ENCODE peak calls at places on chromosomes 6 and 20, in six cellular contexts. B, A, J, N, V and D are unnamed samples.

GRCh38 chr6:34195726-34196115 is 41.0 kb upstream of the HMGA1 start:
- DNase-seq in A (no peak), J (no peak), V (no peak), N (no peak), B (no peak), D (no peak)

GRCh38 chr20:63484651-63485403 is 12.4 kb upstream of the KCNQ2 start:
- DNase-seq in A (no peak), B (no peak), J (no peak), N (no peak), V (no peak), D (no peak)

GRCh38 chr20:11084508-11084907 is 410.7 kb upstream of the JAG1 start:
- DNase-seq in N (no peak), B (no peak), J (no peak), A (no peak), V (no peak), D (no peak)

GRCh38 chr6:132513821-132514545 is 1.1 kb upstream of the STX7 start:
- DNase-seq in J (no peak), V (no peak), A (no peak), N (no peak), B (no peak), D (peak; percentile 37)

GRCh38 chr6:38262041-38262440 is 377.7 kb downstream of the BTBD9 start:
- DNase-seq in V (no peak), B (peak; percentile 11), J (peak; percentile 15), A (peak; percentile 92), N (no peak), D (peak; percentile 57)

GRCh38 chr6:119006972-119007371 is 71.5 kb downstream of the FAM184A start:
- DNase-seq in B (no peak), J (no peak), N (no peak), A (no peak), V (no peak), D (no peak)

GRCh38 chr20:48456361-48457184 is 371.2 kb downstream of the PREX1 start:
- DNase-seq in J (no peak), A (no peak), N (peak; percentile 37), V (no peak), B (no peak), D (no peak)

GRCh38 chr6:159762681-159763293 is 942 bp downstream of the ACAT2 start:
- DNase-seq in J (no peak), N (no peak), V (peak; percentile 55), A (no peak), B (no peak), D (peak; percentile 74)

GRCh38 chr20:54662064-54662463 is 186.7 kb downstream of the DOK5 start:
- DNase-seq in N (no peak), B (no peak), J (no peak), V (no peak), A (no peak), D (no peak)

GRCh38 chr20:51966296-51966971 is 164.1 kb upstream of the SALL4 start:
- DNase-seq in B (peak; percentile 71), N (no peak), V (peak; percentile 20), A (peak; percentile 63), J (peak; percentile 59), D (peak; percentile 84)

GRCh38 chr6:23963137-23963536 is 162.9 kb upstream of the NRSN1 start:
- DNase-seq in A (no peak), N (no peak), B (no peak), V (no peak), J (no peak), D (no peak)

GRCh38 chr6:42509765-42510164 is 54.1 kb upstream of the UBR2 start:
- DNase-seq in A (peak; percentile 16), B (no peak), J (no peak), N (no peak), V (no peak), D (no peak)

GRCh38 chr20:53613748-53614147 is 20.1 kb upstream of the ZNF217 start:
- DNase-seq in A (no peak), N (no peak), B (no peak), V (no peak), J (no peak), D (no peak)

GRCh38 chr6:21665436-21666199 is 72.1 kb downstream of the SOX4 start:
- DNase-seq in A (no peak), V (no peak), B (no peak), N (no peak), J (no peak), D (no peak)

GRCh38 chr6:34489229-34489805 is 23.4 kb downstream of the PACSIN1 start:
- DNase-seq in A (no peak), V (no peak), J (no peak), B (no peak), N (no peak), D (no peak)

GRCh38 chr6:57147955-57148858 is 23.9 kb upstream of the BAG2 start:
- DNase-seq in V (no peak), A (no peak), B (no peak), J (no peak), N (no peak), D (no peak)

GRCh38 chr6:37913210-37913609 is 93.7 kb downstream of the ZFAND3 start:
- DNase-seq in V (no peak), A (peak; percentile 29), B (no peak), N (no peak), J (no peak), D (no peak)

GRCh38 chr6:141482773-141483172 is 650.0 kb upstream of the GJE1 start:
- DNase-seq in J (no peak), N (no peak), A (peak; percentile 20), B (no peak), V (no peak), D (no peak)

GRCh38 chr6:116268589-116269293 is 11.0 kb downstream of the TSPYL1 start:
- DNase-seq in N (no peak), V (peak; percentile 61), J (peak; percentile 65), B (peak; percentile 44), A (peak; percentile 86), D (peak; percentile 88)

GRCh38 chr6:37083243-37084138 is 78.0 kb downstream of the FGD2 start:
- DNase-seq in N (no peak), B (no peak), V (peak; percentile 90), A (peak; percentile 69), J (no peak), D (peak; percentile 96)

GRCh38 chr6:169082817-169083540 is 170.7 kb downstream of the THBS2 start:
- DNase-seq in B (no peak), V (no peak), J (no peak), N (no peak), A (no peak), D (no peak)

GRCh38 chr6:137487181-137487910 is 6.8 kb downstream of the OLIG3 start:
- DNase-seq in B (no peak), A (no peak), N (no peak), V (no peak), J (no peak), D (no peak)
- TF ChIP-seq BHLHE40 in B (no peak), A (no peak), N (no peak), V (no peak), J (no peak), D (no peak)

GRCh38 chr6:148981515-148981914 is 234.7 kb downstream of the UST start:
- DNase-seq in B (no peak), A (no peak), V (no peak), J (no peak), N (no peak), D (no peak)
- TF ChIP-seq BHLHE40 in B (no peak), A (no peak), V (no peak), J (no peak), N (no peak), D (no peak)

DNA sequence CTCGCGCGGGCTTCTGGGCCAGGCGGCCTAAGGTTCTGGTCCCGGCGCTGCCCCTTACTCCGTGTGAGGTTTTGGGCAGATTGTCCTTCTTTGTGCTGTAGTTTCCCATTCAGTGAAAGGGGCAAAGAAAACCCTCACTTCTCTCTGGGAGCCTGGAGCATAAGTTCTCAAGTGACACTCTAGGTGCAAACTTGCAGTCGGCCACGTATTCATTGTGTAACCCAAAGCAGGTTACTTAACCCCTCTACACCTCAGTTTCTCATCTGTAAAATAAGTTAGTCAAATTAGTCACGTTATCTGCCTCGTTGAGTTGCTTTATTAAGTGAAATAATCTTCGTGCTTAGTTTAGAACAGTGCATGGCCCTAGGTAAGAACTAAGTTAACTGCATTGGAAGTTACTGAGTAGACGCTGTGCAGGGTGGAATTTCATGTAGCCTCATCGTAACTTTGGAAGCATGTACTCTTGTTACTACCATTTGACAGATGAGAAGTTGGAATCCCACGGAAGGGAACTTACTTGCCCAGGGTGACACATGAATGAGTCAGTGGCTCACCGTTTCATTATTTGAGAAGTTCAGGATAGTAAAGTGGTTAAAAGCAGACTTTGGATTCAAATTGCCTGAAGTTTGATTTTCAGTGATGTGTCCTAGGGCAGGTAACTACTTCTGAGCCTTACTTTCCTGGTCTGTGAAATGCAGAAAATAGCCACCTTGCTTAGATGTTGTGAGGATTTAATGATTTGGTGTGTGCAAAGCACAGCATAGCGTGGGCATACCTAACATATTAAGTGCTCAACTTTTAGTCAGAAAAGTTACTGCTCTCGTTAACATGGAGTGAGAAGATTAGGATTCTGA is 550 bp upstream of the MROH8 start:
- DNase-seq in V (no peak), A (peak; percentile 85), J (no peak), B (no peak), N (no peak), D (peak; percentile 59)
- TF ChIP-seq BHLHE40 in V (no peak), A (no peak), J (no peak), B (no peak), N (no peak), D (no peak)

DNA sequence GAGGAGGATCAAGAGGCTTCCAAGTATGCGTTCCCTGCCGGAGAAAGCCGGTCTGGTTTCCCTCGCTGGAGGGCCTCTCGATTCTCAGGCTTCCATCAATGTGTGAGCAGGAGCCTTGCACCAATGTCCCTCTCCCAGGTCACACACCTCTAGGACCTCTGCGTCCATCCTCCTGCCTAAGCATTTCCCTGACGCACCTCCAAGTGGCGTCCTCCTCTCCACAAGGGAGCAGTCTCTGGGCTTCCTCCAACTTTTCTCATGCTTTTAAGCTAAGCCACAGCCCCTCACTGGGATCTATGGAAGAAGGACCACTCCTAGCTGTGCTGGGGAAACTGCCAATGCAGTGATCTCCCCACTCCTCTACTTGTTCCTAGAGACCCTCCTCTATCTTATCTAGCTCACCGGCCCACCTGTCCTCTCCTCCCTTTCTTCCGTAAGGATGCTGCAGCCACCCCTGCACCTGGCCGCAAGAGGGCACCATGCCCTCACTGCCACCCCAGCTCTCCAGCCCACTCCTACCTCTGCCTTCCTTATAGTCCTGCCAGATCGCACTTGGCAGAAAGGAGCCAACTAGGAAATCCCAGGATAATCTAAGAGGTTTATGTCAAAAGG is 258.7 kb downstream of the LRFN2 start:
- DNase-seq in B (peak; percentile 7), A (no peak), J (peak; percentile 47), N (no peak), V (peak; percentile 62), D (no peak)
- TF ChIP-seq BHLHE40 in B (no peak), A (no peak), J (no peak), N (no peak), V (no peak), D (no peak)

GRCh38 chr6:7086488-7086887 is 21.3 kb upstream of the RREB1 start:
- DNase-seq in V (no peak), B (no peak), N (peak; percentile 66), A (peak; percentile 28), J (no peak), D (no peak)
- TF ChIP-seq BHLHE40 in V (no peak), B (no peak), N (peak; percentile 73), A (no peak), J (no peak), D (no peak)